ENCODE peak calls at places on chromosomes 1 and 21, in four cellular contexts. Y is stimulated activated CD4-positive, alpha-beta T cell treated with anti-CD3 and anti-CD28 coated beads, Interleukin-1b, Interleukin-23, amount 100 ng/mL, for 24 hours; A is activated CD8-positive, alpha-beta memory T cell treated with anti-CD3 and anti-CD28 coated beads for 48 hours; C is NCI-H748 treated with DMSO at 0.1 percent for 48 hours. X is an unnamed sample.

GRCh38 chr1:229156819-229157218 is 114.1 kb upstream of the RAB4A start:
- DNase-seq in Y (no peak), A (no peak), C (no peak), X (no peak)

GRCh38 chr1:59673575-59674467 is 140.9 kb upstream of the HOOK1 start:
- DNase-seq in A (no peak), C (no peak), Y (no peak), X (no peak)

GRCh38 chr1:153774036-153774435 is 1.2 kb upstream of the SLC27A3 start:
- DNase-seq in C (no peak), A (no peak), Y (no peak), X (no peak)

GRCh38 chr21:35075546-35075945 is 26.4 kb upstream of the RUNX1 start:
- DNase-seq in C (no peak), A (no peak), Y (no peak), X (no peak)

GRCh38 chr1:204711947-204712701 is 26.6 kb upstream of the LRRN2 start:
- DNase-seq in Y (no peak), A (no peak), C (no peak), X (no peak)

GRCh38 chr1:60573726-60574409 is 500.3 kb upstream of the C1orf87 start:
- DNase-seq in A (no peak), C (no peak), Y (no peak), X (no peak)

GRCh38 chr21:45971487-45972352 is 9.8 kb upstream of the COL6A1 start:
- DNase-seq in A (no peak), C (no peak), Y (no peak), X (no peak)

GRCh38 chr1:239999170-239999569 is 92.5 kb upstream of the FMN2 start:
- DNase-seq in C (peak), A (no peak), Y (no peak), X (no peak)